ENCODE peak calls at places on chromosomes 7 and 10, in ten cellular contexts. J, Z, R, V, P, Q, G, D, I and B are unnamed samples.

GRCh38 chr10:3786295-3786981 is 1.4 kb upstream of the KLF6 start:
- DNase-seq in J (no peak), Z (no peak), R (no peak), V (peak; percentile 58), P (no peak), Q (no peak), G (peak; percentile 70), D (peak; percentile 33), I (peak; percentile 77), B (no peak)

GRCh38 chr10:29377333-29377961 is 88.6 kb downstream of the LYZL1 start:
- DNase-seq in J (no peak), Z (no peak), R (peak; percentile 31), V (peak; percentile 16), P (no peak), Q (no peak), G (peak; percentile 53), D (peak; percentile 29), I (peak; percentile 50), B (no peak)

GRCh38 chr10:80497187-80498038 is 40.3 kb upstream of the SH2D4B start:
- DNase-seq in J (no peak), Z (no peak), R (no peak), V (no peak), P (no peak), Q (no peak), G (no peak), D (no peak), I (no peak), B (no peak)

GRCh38 chr10:49542353-49542752 is 3.4 kb upstream of the ERCC6 start:
- DNase-seq in J (no peak), Z (no peak), R (no peak), V (no peak), P (no peak), Q (no peak), G (no peak), D (no peak), I (no peak), B (no peak)

GRCh38 chr7:123218866-123219265 is 19.1 kb upstream of the SLC13A1 start:
- DNase-seq in J (no peak), Z (no peak), R (no peak), V (no peak), P (no peak), Q (no peak), G (no peak), D (no peak), I (no peak), B (no peak)

GRCh38 chr7:105905209-105905910 is 29.0 kb upstream of the ATXN7L1 start:
- DNase-seq in J (no peak), Z (no peak), R (no peak), V (no peak), P (no peak), Q (no peak), G (no peak), D (no peak), I (no peak), B (no peak)

GRCh38 chr7:114678116-114678515 is 243.8 kb upstream of the MDFIC start:
- DNase-seq in J (no peak), Z (no peak), R (no peak), V (no peak), P (no peak), Q (no peak), G (no peak), D (no peak), I (no peak), B (no peak)

GRCh38 chr7:27520828-27521790 is 141.6 kb downstream of the HIBADH start:
- DNase-seq in J (no peak), Z (no peak), R (no peak), V (no peak), P (no peak), Q (no peak), G (peak; percentile 49), D (no peak), I (peak; percentile 36), B (no peak)

GRCh38 chr7:150564045-150564444 is 3.1 kb upstream of the GIMAP4 start:
- DNase-seq in J (no peak), Z (no peak), R (no peak), V (no peak), P (no peak), Q (no peak), G (no peak), D (no peak), I (no peak), B (no peak)

GRCh38 chr10:103564116-103564501 is 70.6 kb downstream of the NEURL1 start:
- DNase-seq in J (no peak), Z (no peak), R (no peak), V (peak; percentile 67), P (no peak), Q (no peak), G (no peak), D (no peak), I (peak; percentile 72), B (no peak)

GRCh38 chr10:774661-775244 is 85.3 kb upstream of the DIP2C start:
- DNase-seq in J (no peak), Z (no peak), R (no peak), V (no peak), P (no peak), Q (no peak), G (no peak), D (no peak), I (no peak), B (no peak)

GRCh38 chr10:106401161-106401560 is 763.3 kb downstream of the SORCS1 start:
- DNase-seq in J (no peak), Z (no peak), R (no peak), V (no peak), P (no peak), Q (no peak), G (no peak), D (no peak), I (no peak), B (no peak)

GRCh38 chr7:150338166-150338829 is 3.1 kb downstream of the RARRES2 start:
- DNase-seq in J (no peak), Z (no peak), R (no peak), V (no peak), P (no peak), Q (no peak), G (no peak), D (no peak), I (no peak), B (no peak)

GRCh38 chr10:110717830-110718595 is 73.9 kb downstream of the RBM20 start:
- DNase-seq in J (peak; percentile 48), Z (no peak), R (no peak), V (no peak), P (peak; percentile 8), Q (no peak), G (no peak), D (peak; percentile 60), I (no peak), B (no peak)

GRCh38 chr7:40219917-40220316 is 85.1 kb downstream of the SUGCT start:
- DNase-seq in J (no peak), Z (no peak), R (peak; percentile 24), V (peak; percentile 86), P (no peak), Q (no peak), G (no peak), D (no peak), I (no peak), B (peak; percentile 63)

GRCh38 chr7:253491-254336 is 36.3 kb upstream of the FOXL3 start:
- DNase-seq in J (no peak), Z (no peak), R (no peak), V (no peak), P (no peak), Q (no peak), G (no peak), D (no peak), I (no peak), B (no peak)

GRCh38 chr7:142345817-142346216 is 88.0 kb upstream of the PRSS58 start:
- DNase-seq in J (no peak), Z (no peak), R (no peak), V (no peak), P (no peak), Q (no peak), G (no peak), D (no peak), I (no peak), B (no peak)

GRCh38 chr7:17298840-17299476 is 506 bp downstream of the AHR start:
- DNase-seq in J (peak; percentile 50), Z (no peak), R (no peak), V (peak; percentile 58), P (no peak), Q (peak; percentile 71), G (peak; percentile 63), D (no peak), I (peak; percentile 70), B (no peak)

GRCh38 chr7:148242271-148242801 is 348.2 kb upstream of the C7orf33 start:
- DNase-seq in J (peak; percentile 22), Z (peak; percentile 48), R (peak; percentile 1), V (peak; percentile 32), P (peak; percentile 27), Q (no peak), G (peak; percentile 83), D (peak; percentile 37), I (peak; percentile 85), B (no peak)